ENCODE peak calls at places on chromosomes 7 and 10, in five cellular contexts. One of them, this sample, is unnamed. For H3K4me1, the result is how much of the 10 kb centered on the place peaks cover.

GRCh38 chr10:19745672-19746071 is 70.6 kb upstream of the PLXDC2 start:
- DNase-seq in ascending aorta: no peak
- DNase-seq in gastrocnemius medialis: no peak
- DNase-seq in heart right ventricle: no peak
- DNase-seq in PC-3: no peak
- DNase-seq in this sample: no peak

GRCh38 chr7:76351372-76351771 is 7.4 kb downstream of the YWHAG start:
- DNase-seq in ascending aorta: no peak
- DNase-seq in gastrocnemius medialis: no peak
- DNase-seq in PC-3: no peak
- DNase-seq in heart right ventricle: no peak
- DNase-seq in this sample: no peak

GRCh38 chr10:34203966-34204630 is 611.0 kb downstream of the PARD3 start:
- DNase-seq in heart right ventricle: no peak
- DNase-seq in ascending aorta: no peak
- DNase-seq in gastrocnemius medialis: no peak
- DNase-seq in PC-3: no peak
- DNase-seq in this sample: no peak

GRCh38 chr10:79463578-79464496 is 18.4 kb upstream of the ZCCHC24 start:
- DNase-seq in ascending aorta: no peak
- DNase-seq in gastrocnemius medialis: peak
- DNase-seq in heart right ventricle: peak
- DNase-seq in PC-3: no peak
- DNase-seq in this sample: no peak

GRCh38 chr7:91043924-91044660 is 220.1 kb upstream of the FZD1 start:
- DNase-seq in heart right ventricle: no peak
- DNase-seq in PC-3: no peak
- DNase-seq in gastrocnemius medialis: no peak
- DNase-seq in ascending aorta: no peak
- DNase-seq in this sample: no peak

GRCh38 chr7:74365320-74366022 is 76.3 kb downstream of the CLIP2 start:
- DNase-seq in PC-3: peak
- DNase-seq in gastrocnemius medialis: peak
- DNase-seq in heart right ventricle: peak
- DNase-seq in ascending aorta: peak
- DNase-seq in this sample: peak

GRCh38 chr10:126640391-126640790 is 30.1 kb downstream of the C10orf90 start:
- DNase-seq in ascending aorta: no peak
- DNase-seq in PC-3: peak
- DNase-seq in heart right ventricle: no peak
- DNase-seq in gastrocnemius medialis: peak
- DNase-seq in this sample: no peak

GRCh38 chr7:100604078-100604975 is 2.2 kb downstream of the PCOLCE start:
- DNase-seq in heart right ventricle: peak
- DNase-seq in ascending aorta: peak
- DNase-seq in PC-3: peak
- DNase-seq in gastrocnemius medialis: peak
- DNase-seq in this sample: no peak

GRCh38 chr10:74813860-74814259 is 12.5 kb upstream of the KAT6B start:
- DNase-seq in heart right ventricle: no peak
- DNase-seq in PC-3: no peak
- DNase-seq in ascending aorta: no peak
- DNase-seq in gastrocnemius medialis: no peak
- DNase-seq in this sample: no peak

GRCh38 chr7:690478-691360 is 35.8 kb upstream of the DNAAF5 start:
- DNase-seq in PC-3: no peak
- DNase-seq in gastrocnemius medialis: no peak
- DNase-seq in heart right ventricle: no peak
- DNase-seq in ascending aorta: no peak
- DNase-seq in this sample: no peak

GRCh38 chr10:46520941-46521340 is 35.5 kb downstream of the GPRIN2 start:
- DNase-seq in heart right ventricle: no peak
- DNase-seq in ascending aorta: peak
- DNase-seq in PC-3: peak
- DNase-seq in gastrocnemius medialis: peak
- DNase-seq in this sample: no peak

GRCh38 chr10:93915603-93916002 is 21.8 kb downstream of the SLC35G1 start:
- DNase-seq in ascending aorta: no peak
- DNase-seq in PC-3: no peak
- DNase-seq in heart right ventricle: no peak
- DNase-seq in gastrocnemius medialis: no peak
- DNase-seq in this sample: no peak

GRCh38 chr7:4014649-4015048 is 667.4 kb upstream of the FOXK1 start:
- DNase-seq in PC-3: no peak
- DNase-seq in heart right ventricle: no peak
- DNase-seq in gastrocnemius medialis: no peak
- DNase-seq in ascending aorta: no peak
- DNase-seq in this sample: no peak

GRCh38 chr10:80204801-80205477 is 398 bp downstream of the ANXA11 start:
- DNase-seq in PC-3: peak
- DNase-seq in gastrocnemius medialis: no peak
- DNase-seq in ascending aorta: no peak
- DNase-seq in heart right ventricle: no peak
- DNase-seq in this sample: no peak

GRCh38 chr7:25931156-25931555 is 220.8 kb upstream of the NFE2L3 start:
- DNase-seq in PC-3: no peak
- DNase-seq in ascending aorta: no peak
- DNase-seq in heart right ventricle: no peak
- DNase-seq in gastrocnemius medialis: no peak
- DNase-seq in this sample: no peak

GRCh38 chr10:89518876-89519842 is 16.2 kb downstream of the SLC16A12 start:
- DNase-seq in PC-3: peak
- DNase-seq in heart right ventricle: peak
- DNase-seq in gastrocnemius medialis: peak
- DNase-seq in ascending aorta: no peak
- DNase-seq in this sample: no peak

GRCh38 chr10:76119515-76119914 is 688.1 kb downstream of the LRMDA start:
- DNase-seq in ascending aorta: no peak
- DNase-seq in gastrocnemius medialis: no peak
- DNase-seq in heart right ventricle: no peak
- DNase-seq in PC-3: peak
- DNase-seq in this sample: no peak

GRCh38 chr10:132520147-132520811 is 17.3 kb upstream of the INPP5A start:
- DNase-seq in PC-3: no peak
- DNase-seq in heart right ventricle: peak
- DNase-seq in ascending aorta: peak
- DNase-seq in gastrocnemius medialis: peak
- DNase-seq in this sample: no peak
- H3K4me1 ChIP-seq in PC-3: under half
- H3K4me1 ChIP-seq in heart right ventricle: half or more
- H3K4me1 ChIP-seq in ascending aorta: under half
- H3K4me1 ChIP-seq in gastrocnemius medialis: half or more
- H3K4me1 ChIP-seq in this sample: under half

DNA sequence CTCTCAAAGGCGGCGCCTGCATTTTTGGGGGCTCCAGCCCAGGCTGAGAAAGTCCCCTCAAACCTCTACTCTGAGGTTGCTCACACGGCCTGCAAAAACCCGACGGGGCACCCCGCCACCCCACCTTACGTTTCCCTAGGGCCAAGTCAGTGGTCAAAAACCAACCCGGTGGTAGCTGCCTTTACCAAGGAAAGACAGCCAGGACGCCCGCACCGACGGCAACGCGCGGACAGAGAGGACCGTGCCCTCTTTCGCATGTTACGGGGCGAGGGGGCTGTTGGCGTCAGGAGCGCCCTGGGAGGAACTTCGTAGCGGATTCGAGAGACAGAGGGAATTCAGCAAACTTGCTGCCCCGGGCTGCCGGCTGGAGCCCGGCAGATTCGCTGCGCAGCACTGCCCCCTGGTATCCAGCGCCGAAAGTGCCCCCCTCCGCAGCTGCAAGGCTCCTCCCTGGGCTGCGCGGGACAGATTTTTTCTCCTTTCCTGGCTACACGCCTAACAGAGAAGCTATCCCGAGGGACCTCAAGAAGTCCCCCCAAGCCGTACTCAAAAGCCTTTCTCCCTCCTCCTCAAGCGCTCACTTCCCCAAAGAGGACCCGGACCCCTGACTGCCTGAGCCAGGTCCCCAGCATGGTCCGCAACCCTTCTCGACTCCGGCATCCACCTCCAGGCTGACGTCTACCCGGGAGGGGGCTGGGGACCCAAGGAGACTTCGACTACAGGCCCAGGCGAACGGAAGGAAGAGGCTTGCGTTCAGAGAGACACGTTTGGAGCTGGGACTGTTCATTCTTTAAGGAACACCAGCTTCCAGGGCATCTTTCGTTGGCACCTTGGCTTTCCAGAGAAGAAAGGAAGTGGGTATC is 27.7 kb upstream of the VAX1 start:
- DNase-seq in heart right ventricle: peak
- DNase-seq in PC-3: peak
- DNase-seq in gastrocnemius medialis: no peak
- DNase-seq in ascending aorta: no peak
- DNase-seq in this sample: no peak
- TF ChIP-seq CTCF in heart right ventricle: peak
- TF ChIP-seq CTCF in PC-3: peak
- TF ChIP-seq CTCF in gastrocnemius medialis: peak
- TF ChIP-seq CTCF in ascending aorta: peak
- TF ChIP-seq CTCF in this sample: peak

DNA sequence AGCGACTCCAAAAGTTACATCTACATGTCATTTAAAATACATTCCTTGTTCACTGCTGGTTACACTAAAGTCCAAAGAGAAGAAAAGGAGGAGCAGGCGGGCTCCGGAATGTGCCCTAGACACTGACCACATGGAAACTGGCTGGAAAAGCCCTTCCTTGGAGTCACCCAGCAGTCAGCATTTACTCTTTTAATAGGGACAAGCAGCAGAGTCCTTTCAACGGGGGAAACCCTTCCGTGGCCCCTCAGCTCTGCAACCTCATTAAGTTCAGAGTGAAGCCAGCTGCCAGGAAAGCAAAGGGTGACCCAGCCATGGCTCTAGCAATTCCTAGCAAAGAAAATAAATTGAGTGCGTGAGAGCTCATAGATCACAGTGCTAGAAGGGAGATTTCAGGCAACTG is 101.7 kb downstream of the SORBS1 start:
- DNase-seq in PC-3: no peak
- DNase-seq in heart right ventricle: no peak
- DNase-seq in gastrocnemius medialis: no peak
- DNase-seq in ascending aorta: peak
- DNase-seq in this sample: no peak
- H3K4me3 ChIP-seq in PC-3: no peak
- H3K4me3 ChIP-seq in heart right ventricle: no peak
- H3K4me3 ChIP-seq in gastrocnemius medialis: no peak
- H3K4me3 ChIP-seq in ascending aorta: no peak
- H3K4me3 ChIP-seq in this sample: peak

GRCh38 chr7:23121175-23121574 is 15.6 kb downstream of the KLHL7 start:
- DNase-seq in heart right ventricle: no peak
- DNase-seq in ascending aorta: no peak
- DNase-seq in gastrocnemius medialis: no peak
- DNase-seq in PC-3: no peak
- DNase-seq in this sample: no peak

GRCh38 chr7:23114854-23115253 is 9.3 kb downstream of the KLHL7 start:
- DNase-seq in ascending aorta: no peak
- DNase-seq in gastrocnemius medialis: no peak
- DNase-seq in PC-3: no peak
- DNase-seq in heart right ventricle: no peak
- DNase-seq in this sample: no peak

GRCh38 chr7:23120106-23120505 is 14.5 kb downstream of the KLHL7 start:
- DNase-seq in heart right ventricle: no peak
- DNase-seq in PC-3: no peak
- DNase-seq in gastrocnemius medialis: no peak
- DNase-seq in ascending aorta: no peak
- DNase-seq in this sample: no peak

GRCh38 chr7:23115991-23116390 is 10.4 kb downstream of the KLHL7 start:
- DNase-seq in heart right ventricle: no peak
- DNase-seq in ascending aorta: no peak
- DNase-seq in PC-3: no peak
- DNase-seq in gastrocnemius medialis: no peak
- DNase-seq in this sample: no peak

GRCh38 chr7:23117841-23118240 is 12.3 kb downstream of the KLHL7 start:
- DNase-seq in heart right ventricle: no peak
- DNase-seq in gastrocnemius medialis: no peak
- DNase-seq in ascending aorta: no peak
- DNase-seq in PC-3: no peak
- DNase-seq in this sample: no peak
- H3K4me1 ChIP-seq in heart right ventricle: half or more
- H3K4me1 ChIP-seq in gastrocnemius medialis: under half
- H3K4me1 ChIP-seq in ascending aorta: under half
- H3K4me1 ChIP-seq in PC-3: under half
- H3K4me1 ChIP-seq in this sample: under half

GRCh38 chr7:149670288-149670687 is 103.1 kb downstream of the ZNF467 start:
- DNase-seq in ascending aorta: no peak
- DNase-seq in PC-3: peak
- DNase-seq in heart right ventricle: peak
- DNase-seq in gastrocnemius medialis: peak
- DNase-seq in this sample: no peak

GRCh38 chr7:149673006-149673405 is 100.4 kb downstream of the ZNF467 start:
- DNase-seq in gastrocnemius medialis: no peak
- DNase-seq in ascending aorta: no peak
- DNase-seq in PC-3: no peak
- DNase-seq in heart right ventricle: no peak
- DNase-seq in this sample: no peak

GRCh38 chr7:149666360-149666905 is 107.0 kb downstream of the ZNF467 start:
- DNase-seq in heart right ventricle: no peak
- DNase-seq in gastrocnemius medialis: no peak
- DNase-seq in ascending aorta: no peak
- DNase-seq in PC-3: peak
- DNase-seq in this sample: no peak

GRCh38 chr7:149664666-149665065 is 108.7 kb downstream of the ZNF467 start:
- DNase-seq in ascending aorta: no peak
- DNase-seq in heart right ventricle: no peak
- DNase-seq in PC-3: no peak
- DNase-seq in gastrocnemius medialis: no peak
- DNase-seq in this sample: no peak

GRCh38 chr7:149669121-149669818 is 104.1 kb downstream of the ZNF467 start:
- DNase-seq in ascending aorta: no peak
- DNase-seq in PC-3: peak
- DNase-seq in gastrocnemius medialis: no peak
- DNase-seq in heart right ventricle: no peak
- DNase-seq in this sample: no peak
- TF ChIP-seq CTCF in ascending aorta: no peak
- TF ChIP-seq CTCF in PC-3: peak
- TF ChIP-seq CTCF in gastrocnemius medialis: no peak
- TF ChIP-seq CTCF in heart right ventricle: peak
- TF ChIP-seq CTCF in this sample: no peak